ENCODE peak calls at places on chromosomes 6 and 20, in four cellular contexts. U is EL, E is cerebellum, L is AG10803. D is an unnamed sample.

GRCh38 chr6:75611702-75612375 is 10.2 kb downstream of the SENP6 start:
- DNase-seq in U (no peak), E (no peak), L (peak; percentile 47), D (no peak)

GRCh38 chr6:110547266-110547964 is 71.0 kb upstream of the SLC22A16 start:
- DNase-seq in U (peak; percentile 83), E (no peak), L (peak; percentile 67), D (no peak)

GRCh38 chr6:158125271-158125670 is 42.8 kb downstream of the SERAC1 start:
- DNase-seq in U (no peak), E (no peak), L (no peak), D (no peak)

GRCh38 chr6:90193359-90193758 is 103.3 kb downstream of the BACH2 start:
- DNase-seq in U (no peak), E (no peak), L (no peak), D (no peak)

GRCh38 chr20:36070451-36070850 is 84.1 kb upstream of the EPB41L1 start:
- DNase-seq in U (no peak), E (no peak), L (no peak), D (no peak)

GRCh38 chr6:137099689-137100398 is 55.1 kb upstream of the IL20RA start:
- DNase-seq in U (no peak), E (no peak), L (no peak), D (no peak)

GRCh38 chr6:43942011-43942442 is 172.0 kb downstream of the VEGFA start:
- DNase-seq in U (no peak), E (no peak), L (no peak), D (no peak)

GRCh38 chr20:54228841-54229240 is 21.0 kb downstream of the PFDN4 start:
- DNase-seq in U (no peak), E (no peak), L (no peak), D (no peak)

GRCh38 chr6:11425876-11426275 is 111.7 kb upstream of the TMEM170B start:
- DNase-seq in U (no peak), E (no peak), L (no peak), D (no peak)

GRCh38 chr6:52839124-52840055 is 1.2 kb downstream of the GSTA5 start:
- DNase-seq in U (peak; percentile 85), E (no peak), L (peak; percentile 53), D (no peak)

GRCh38 chr6:25094726-25095125 is 159.0 kb upstream of the RIPOR2 start:
- DNase-seq in U (no peak), E (no peak), L (no peak), D (no peak)

GRCh38 chr6:75934643-75935472 is 137.6 kb downstream of the IMPG1 start:
- DNase-seq in U (peak; percentile 81), E (peak; percentile 55), L (peak; percentile 78), D (peak; percentile 33)

GRCh38 chr6:68572975-68573374 is 62.1 kb upstream of the ADGRB3 start:
- DNase-seq in U (no peak), E (no peak), L (no peak), D (no peak)

GRCh38 chr6:43096451-43097097 is 20.5 kb downstream of the PTK7 start:
- DNase-seq in U (peak; percentile 96), E (no peak), L (peak; percentile 96), D (no peak)

GRCh38 chr6:123323419-123324329 is 313.1 kb downstream of the TRDN start:
- DNase-seq in U (no peak), E (peak; percentile 43), L (peak; percentile 1), D (no peak)

GRCh38 chr6:90846824-90847223 is 260.0 kb upstream of the MAP3K7 start:
- DNase-seq in U (no peak), E (no peak), L (no peak), D (no peak)

GRCh38 chr20:8722277-8722928 is 346.5 kb upstream of the PLCB4 start:
- DNase-seq in U (peak; percentile 74), E (peak; percentile 59), L (peak; percentile 74), D (no peak)

GRCh38 chr6:11416936-11417576 is 120.5 kb upstream of the TMEM170B start:
- DNase-seq in U (no peak), E (no peak), L (no peak), D (no peak)

GRCh38 chr6:125066964-125067363 is 86.6 kb upstream of the TPD52L1 start:
- DNase-seq in U (peak; percentile 52), E (no peak), L (peak; percentile 50), D (no peak)

GRCh38 chr6:105363100-105363754 is 39.7 kb downstream of the PREP start:
- DNase-seq in U (peak; percentile 51), E (no peak), L (peak; percentile 54), D (no peak)

GRCh38 chr20:58647814-58648501 is 3.1 kb upstream of the STX16 start:
- DNase-seq in U (peak; percentile 71), E (no peak), L (peak; percentile 81), D (no peak)

GRCh38 chr6:160428069-160428430 is 79.9 kb downstream of the SLC22A3 start:
- DNase-seq in U (no peak), E (no peak), L (peak; percentile 6), D (no peak)

GRCh38 chr6:89999154-89999553 is 104.9 kb downstream of the GJA10 start:
- DNase-seq in U (peak; percentile 10), E (peak; percentile 50), L (peak; percentile 27), D (peak; percentile 55)

D was measured in NCI-H187.